ENCODE peak calls at places on chromosomes 2 and 18, in nine cellular contexts. One of them, this sample, is unnamed.

GRCh38 chr2:236047886-236048540 is 120.2 kb downstream of the GBX2 start:
- DNase-seq in renal cortical epithelial cell: peak
- DNase-seq in endothelial cell: no peak
- DNase-seq in Caki2: no peak
- DNase-seq in activated CD4-positive, alpha-beta T cell treated with anti-CD3 and anti-CD28 coated beads for 48 hours: no peak
- DNase-seq in AG08396: no peak
- DNase-seq in WTC11: no peak
- DNase-seq in substantia nigra: no peak
- DNase-seq in PC-3: peak
- DNase-seq in this sample: no peak

GRCh38 chr2:28300489-28300888 is 92.2 kb upstream of the FOSL2 start:
- DNase-seq in PC-3: no peak
- DNase-seq in renal cortical epithelial cell: no peak
- DNase-seq in endothelial cell: no peak
- DNase-seq in activated CD4-positive, alpha-beta T cell treated with anti-CD3 and anti-CD28 coated beads for 48 hours: no peak
- DNase-seq in WTC11: no peak
- DNase-seq in AG08396: no peak
- DNase-seq in Caki2: no peak
- DNase-seq in substantia nigra: no peak
- DNase-seq in this sample: peak

GRCh38 chr2:158321264-158321663 is 135.3 kb downstream of the CCDC148 start:
- DNase-seq in endothelial cell: no peak
- DNase-seq in substantia nigra: no peak
- DNase-seq in activated CD4-positive, alpha-beta T cell treated with anti-CD3 and anti-CD28 coated beads for 48 hours: no peak
- DNase-seq in renal cortical epithelial cell: peak
- DNase-seq in Caki2: peak
- DNase-seq in WTC11: no peak
- DNase-seq in PC-3: peak
- DNase-seq in AG08396: peak
- DNase-seq in this sample: peak

GRCh38 chr2:227117852-227118251 is 46.2 kb downstream of the COL4A4 start:
- DNase-seq in activated CD4-positive, alpha-beta T cell treated with anti-CD3 and anti-CD28 coated beads for 48 hours: no peak
- DNase-seq in renal cortical epithelial cell: no peak
- DNase-seq in substantia nigra: no peak
- DNase-seq in PC-3: no peak
- DNase-seq in WTC11: no peak
- DNase-seq in endothelial cell: no peak
- DNase-seq in AG08396: no peak
- DNase-seq in Caki2: no peak
- DNase-seq in this sample: no peak

GRCh38 chr18:45856526-45856925 is 31.1 kb downstream of the SIGLEC15 start:
- DNase-seq in WTC11: no peak
- DNase-seq in AG08396: peak
- DNase-seq in renal cortical epithelial cell: peak
- DNase-seq in Caki2: no peak
- DNase-seq in PC-3: no peak
- DNase-seq in activated CD4-positive, alpha-beta T cell treated with anti-CD3 and anti-CD28 coated beads for 48 hours: no peak
- DNase-seq in substantia nigra: no peak
- DNase-seq in endothelial cell: no peak
- DNase-seq in this sample: no peak

GRCh38 chr18:9742588-9743131 is 34.6 kb downstream of the RAB31 start:
- DNase-seq in substantia nigra: no peak
- DNase-seq in AG08396: no peak
- DNase-seq in PC-3: peak
- DNase-seq in renal cortical epithelial cell: peak
- DNase-seq in WTC11: no peak
- DNase-seq in activated CD4-positive, alpha-beta T cell treated with anti-CD3 and anti-CD28 coated beads for 48 hours: no peak
- DNase-seq in endothelial cell: peak
- DNase-seq in Caki2: no peak
- DNase-seq in this sample: peak

GRCh38 chr2:23423873-23424680 is 39.1 kb downstream of the KLHL29 start:
- DNase-seq in PC-3: no peak
- DNase-seq in renal cortical epithelial cell: no peak
- DNase-seq in Caki2: no peak
- DNase-seq in WTC11: no peak
- DNase-seq in activated CD4-positive, alpha-beta T cell treated with anti-CD3 and anti-CD28 coated beads for 48 hours: peak
- DNase-seq in substantia nigra: no peak
- DNase-seq in AG08396: no peak
- DNase-seq in endothelial cell: no peak
- DNase-seq in this sample: no peak

GRCh38 chr2:208698114-208698513 is 291.5 kb downstream of the PTH2R start:
- DNase-seq in AG08396: no peak
- DNase-seq in endothelial cell: no peak
- DNase-seq in activated CD4-positive, alpha-beta T cell treated with anti-CD3 and anti-CD28 coated beads for 48 hours: no peak
- DNase-seq in renal cortical epithelial cell: no peak
- DNase-seq in Caki2: no peak
- DNase-seq in substantia nigra: no peak
- DNase-seq in PC-3: no peak
- DNase-seq in WTC11: no peak
- DNase-seq in this sample: no peak

GRCh38 chr2:109259671-109260070 is 130.7 kb downstream of the SH3RF3 start:
- DNase-seq in renal cortical epithelial cell: no peak
- DNase-seq in Caki2: no peak
- DNase-seq in endothelial cell: no peak
- DNase-seq in AG08396: no peak
- DNase-seq in PC-3: no peak
- DNase-seq in activated CD4-positive, alpha-beta T cell treated with anti-CD3 and anti-CD28 coated beads for 48 hours: no peak
- DNase-seq in substantia nigra: no peak
- DNase-seq in WTC11: no peak
- DNase-seq in this sample: no peak

GRCh38 chr2:133817680-133818566 is 249.7 kb upstream of the NCKAP5 start:
- DNase-seq in AG08396: peak
- DNase-seq in WTC11: no peak
- DNase-seq in renal cortical epithelial cell: peak
- DNase-seq in endothelial cell: no peak
- DNase-seq in PC-3: peak
- DNase-seq in Caki2: peak
- DNase-seq in substantia nigra: no peak
- DNase-seq in activated CD4-positive, alpha-beta T cell treated with anti-CD3 and anti-CD28 coated beads for 48 hours: no peak
- DNase-seq in this sample: peak

GRCh38 chr2:74535440-74535965 is 5.8 kb downstream of the HTRA2 start:
- DNase-seq in PC-3: no peak
- DNase-seq in Caki2: no peak
- DNase-seq in AG08396: no peak
- DNase-seq in endothelial cell: no peak
- DNase-seq in substantia nigra: no peak
- DNase-seq in renal cortical epithelial cell: no peak
- DNase-seq in activated CD4-positive, alpha-beta T cell treated with anti-CD3 and anti-CD28 coated beads for 48 hours: no peak
- DNase-seq in WTC11: no peak
- DNase-seq in this sample: no peak

GRCh38 chr18:28161608-28162599 is 15.0 kb downstream of the CDH2 start:
- DNase-seq in AG08396: peak
- DNase-seq in renal cortical epithelial cell: peak
- DNase-seq in activated CD4-positive, alpha-beta T cell treated with anti-CD3 and anti-CD28 coated beads for 48 hours: no peak
- DNase-seq in substantia nigra: no peak
- DNase-seq in PC-3: peak
- DNase-seq in WTC11: no peak
- DNase-seq in endothelial cell: no peak
- DNase-seq in Caki2: no peak
- DNase-seq in this sample: peak

GRCh38 chr2:73984922-73985317 is 210 bp downstream of the TET3 start:
- DNase-seq in activated CD4-positive, alpha-beta T cell treated with anti-CD3 and anti-CD28 coated beads for 48 hours: peak
- DNase-seq in AG08396: peak
- DNase-seq in renal cortical epithelial cell: no peak
- DNase-seq in Caki2: no peak
- DNase-seq in substantia nigra: no peak
- DNase-seq in endothelial cell: peak
- DNase-seq in WTC11: peak
- DNase-seq in PC-3: peak
- DNase-seq in this sample: no peak

GRCh38 chr2:112001136-112001764 is 53.8 kb upstream of the TMEM87B start:
- DNase-seq in WTC11: no peak
- DNase-seq in substantia nigra: no peak
- DNase-seq in Caki2: no peak
- DNase-seq in PC-3: no peak
- DNase-seq in activated CD4-positive, alpha-beta T cell treated with anti-CD3 and anti-CD28 coated beads for 48 hours: no peak
- DNase-seq in renal cortical epithelial cell: no peak
- DNase-seq in AG08396: no peak
- DNase-seq in endothelial cell: no peak
- DNase-seq in this sample: no peak

GRCh38 chr2:200432296-200432695 is 77.6 kb downstream of the KCTD18 start:
- DNase-seq in WTC11: no peak
- DNase-seq in renal cortical epithelial cell: no peak
- DNase-seq in substantia nigra: no peak
- DNase-seq in activated CD4-positive, alpha-beta T cell treated with anti-CD3 and anti-CD28 coated beads for 48 hours: no peak
- DNase-seq in AG08396: no peak
- DNase-seq in Caki2: no peak
- DNase-seq in endothelial cell: no peak
- DNase-seq in PC-3: no peak
- DNase-seq in this sample: peak

GRCh38 chr2:37652199-37652640 is 19.2 kb downstream of the CDC42EP3 start:
- DNase-seq in Caki2: peak
- DNase-seq in AG08396: peak
- DNase-seq in renal cortical epithelial cell: peak
- DNase-seq in endothelial cell: no peak
- DNase-seq in WTC11: no peak
- DNase-seq in PC-3: peak
- DNase-seq in activated CD4-positive, alpha-beta T cell treated with anti-CD3 and anti-CD28 coated beads for 48 hours: no peak
- DNase-seq in substantia nigra: no peak
- DNase-seq in this sample: peak

GRCh38 chr18:59220784-59221765 is 1.1 kb downstream of the GRP start:
- DNase-seq in AG08396: no peak
- DNase-seq in WTC11: peak
- DNase-seq in PC-3: no peak
- DNase-seq in Caki2: no peak
- DNase-seq in renal cortical epithelial cell: no peak
- DNase-seq in endothelial cell: peak
- DNase-seq in substantia nigra: no peak
- DNase-seq in activated CD4-positive, alpha-beta T cell treated with anti-CD3 and anti-CD28 coated beads for 48 hours: no peak
- DNase-seq in this sample: no peak

GRCh38 chr2:240269380-240269779 is 128.9 kb upstream of the OTOS start:
- DNase-seq in Caki2: no peak
- DNase-seq in AG08396: no peak
- DNase-seq in activated CD4-positive, alpha-beta T cell treated with anti-CD3 and anti-CD28 coated beads for 48 hours: no peak
- DNase-seq in renal cortical epithelial cell: peak
- DNase-seq in WTC11: no peak
- DNase-seq in substantia nigra: no peak
- DNase-seq in endothelial cell: no peak
- DNase-seq in PC-3: no peak
- DNase-seq in this sample: no peak

GRCh38 chr2:229003256-229003655 is 267.8 kb downstream of the PID1 start:
- DNase-seq in Caki2: no peak
- DNase-seq in endothelial cell: no peak
- DNase-seq in PC-3: no peak
- DNase-seq in WTC11: no peak
- DNase-seq in renal cortical epithelial cell: no peak
- DNase-seq in substantia nigra: no peak
- DNase-seq in AG08396: no peak
- DNase-seq in activated CD4-positive, alpha-beta T cell treated with anti-CD3 and anti-CD28 coated beads for 48 hours: no peak
- DNase-seq in this sample: no peak

This sample was measured in HFFc6.